ENCODE peak calls at places on chromosomes 13 and 19, in seven cellular contexts. E is HepG2, A is K562, T is GM12878, X is HCT116, R is H1, B is endothelial cell of umbilical vein. G is an unnamed sample.
A peak's percentile ranks its signal among the peaks of the same experiment; 100 is the strongest.

GRCh38 chr19:55080121-55080914 is 4.6 kb downstream of the EPS8L1 start:
- DNase-seq in E (peak; percentile 35), A (peak; percentile 97), T (no peak), X (peak; percentile 84), R (no peak), B (peak; percentile 47), G (peak; percentile 56)

GRCh38 chr19:55435020-55435419 is 8.1 kb downstream of the SHISA7 start:
- DNase-seq in E (no peak), A (no peak), T (no peak), X (no peak), R (no peak), B (no peak), G (no peak)

GRCh38 chr19:42255766-42256750 is 1.1 kb upstream of the ERF start:
- DNase-seq in E (no peak), A (no peak), T (no peak), X (no peak), R (no peak), B (peak; percentile 63), G (peak; percentile 66)

GRCh38 chr13:106649495-106649894 is 81.6 kb upstream of the ARGLU1 start:
- DNase-seq in E (no peak), A (no peak), T (no peak), X (no peak), R (no peak), B (no peak), G (no peak)

GRCh38 chr13:50990540-50991506 is 81.2 kb downstream of the RNASEH2B start:
- DNase-seq in E (no peak), A (no peak), T (no peak), X (no peak), R (no peak), B (peak; percentile 30), G (no peak)

GRCh38 chr13:36428083-36428482 is 4.2 kb upstream of the CCNA1 start:
- DNase-seq in E (no peak), A (no peak), T (no peak), X (no peak), R (no peak), B (no peak), G (no peak)

GRCh38 chr13:20395061-20395916 is 130.4 kb downstream of the CRYL1 start:
- DNase-seq in E (no peak), A (no peak), T (no peak), X (no peak), R (no peak), B (no peak), G (no peak)

GRCh38 chr19:37362733-37363132 is 8.2 kb upstream of the ZNF527 start:
- DNase-seq in E (peak; percentile 42), A (peak; percentile 17), T (no peak), X (no peak), R (peak; percentile 66), B (peak; percentile 12), G (no peak)

GRCh38 chr19:1026189-1027019 is at the start of gene CNN2:
- DNase-seq in E (peak; percentile 64), A (peak; percentile 78), T (no peak), X (no peak), R (no peak), B (peak; percentile 80), G (no peak)

GRCh38 chr19:18008814-18009213 is 844 bp downstream of the ARRDC2 start:
- DNase-seq in E (no peak), A (no peak), T (no peak), X (no peak), R (no peak), B (no peak), G (no peak)

GRCh38 chr13:50451609-50452008 is 391.9 kb downstream of the DLEU7 start:
- DNase-seq in E (no peak), A (no peak), T (no peak), X (no peak), R (no peak), B (no peak), G (no peak)

GRCh38 chr13:72424059-72424458 is 303.4 kb downstream of the MZT1 start:
- DNase-seq in E (no peak), A (no peak), T (no peak), X (no peak), R (no peak), B (no peak), G (no peak)

GRCh38 chr19:23817519-23817918 is 58.8 kb upstream of the ZNF681 start:
- DNase-seq in E (peak; percentile 22), A (peak; percentile 22), T (no peak), X (peak; percentile 4), R (no peak), B (no peak), G (no peak)

GRCh38 chr19:38252385-38252784 is 3.8 kb downstream of the PPP1R14A start:
- DNase-seq in E (no peak), A (no peak), T (no peak), X (no peak), R (no peak), B (no peak), G (no peak)

GRCh38 chr13:48876289-48876688 is 99.4 kb upstream of the FNDC3A start:
- DNase-seq in E (no peak), A (no peak), T (no peak), X (no peak), R (no peak), B (peak; percentile 48), G (no peak)

GRCh38 chr13:24505756-24506155 is 6.8 kb downstream of the PARP4 start:
- DNase-seq in E (no peak), A (no peak), T (no peak), X (no peak), R (no peak), B (no peak), G (no peak)

GRCh38 chr13:34419025-34419424 is 523.0 kb upstream of the NBEA start:
- DNase-seq in E (no peak), A (no peak), T (no peak), X (no peak), R (no peak), B (no peak), G (no peak)

GRCh38 chr19:31501427-31502195 is 152.4 kb upstream of the TSHZ3 start:
- DNase-seq in E (no peak), A (no peak), T (no peak), X (no peak), R (no peak), B (no peak), G (no peak)

DNA sequence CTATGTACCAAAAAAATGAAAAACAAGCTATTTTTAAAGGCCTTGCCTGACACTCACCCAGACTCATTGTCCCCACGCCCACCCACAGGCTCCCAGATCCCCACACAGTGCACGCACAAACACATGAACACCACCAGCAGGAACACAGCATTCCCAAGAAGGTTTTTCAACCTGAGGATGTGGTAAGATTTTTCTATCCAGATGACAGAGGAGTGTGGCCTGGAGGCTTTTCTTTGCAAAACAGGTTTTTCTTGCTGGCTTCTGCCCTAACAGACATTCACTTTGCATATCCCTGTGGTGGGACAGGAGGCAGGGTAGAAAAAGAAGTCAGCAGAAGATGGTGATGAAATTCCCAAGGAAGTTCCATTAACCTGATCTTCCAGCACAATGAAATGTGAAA is 97.8 kb downstream of the KLF12 start:
- DNase-seq in E (no peak), A (no peak), T (no peak), X (no peak), R (peak; percentile 27), B (no peak), G (no peak)
- TF ChIP-seq POLR2AphosphoS5 in E (no peak), A (no peak), T (no peak), X (no peak), R (no peak), B (no peak), G (no peak)

DNA sequence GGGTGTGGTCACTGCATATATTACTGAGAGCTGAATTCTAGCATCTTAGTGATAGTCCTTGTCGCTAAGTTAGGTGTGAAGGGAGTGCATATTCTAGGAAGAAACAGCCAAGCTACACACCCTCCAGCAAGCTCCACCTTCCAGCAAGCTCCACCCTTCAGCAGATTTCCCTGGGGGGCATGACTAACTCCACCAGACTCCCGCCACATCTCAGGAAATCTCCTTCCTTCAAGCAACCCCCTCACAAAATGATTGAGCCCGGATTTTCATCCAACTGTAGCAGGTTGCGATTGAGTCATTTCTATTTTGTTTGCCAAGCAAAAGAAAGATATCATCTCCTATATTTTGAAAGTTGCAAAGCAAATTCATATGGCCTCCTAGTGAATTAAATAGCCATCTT is 162.1 kb upstream of the TMTC4 start:
- DNase-seq in E (no peak), A (no peak), T (no peak), X (no peak), R (no peak), B (peak; percentile 17), G (no peak)
- H3K9ac ChIP-seq in E (no peak overlapping the region), A (no peak overlapping the region), T (no peak overlapping the region), X (no peak overlapping the region), R (no peak overlapping the region), B (no peak overlapping the region), G (no peak overlapping the region)

DNA sequence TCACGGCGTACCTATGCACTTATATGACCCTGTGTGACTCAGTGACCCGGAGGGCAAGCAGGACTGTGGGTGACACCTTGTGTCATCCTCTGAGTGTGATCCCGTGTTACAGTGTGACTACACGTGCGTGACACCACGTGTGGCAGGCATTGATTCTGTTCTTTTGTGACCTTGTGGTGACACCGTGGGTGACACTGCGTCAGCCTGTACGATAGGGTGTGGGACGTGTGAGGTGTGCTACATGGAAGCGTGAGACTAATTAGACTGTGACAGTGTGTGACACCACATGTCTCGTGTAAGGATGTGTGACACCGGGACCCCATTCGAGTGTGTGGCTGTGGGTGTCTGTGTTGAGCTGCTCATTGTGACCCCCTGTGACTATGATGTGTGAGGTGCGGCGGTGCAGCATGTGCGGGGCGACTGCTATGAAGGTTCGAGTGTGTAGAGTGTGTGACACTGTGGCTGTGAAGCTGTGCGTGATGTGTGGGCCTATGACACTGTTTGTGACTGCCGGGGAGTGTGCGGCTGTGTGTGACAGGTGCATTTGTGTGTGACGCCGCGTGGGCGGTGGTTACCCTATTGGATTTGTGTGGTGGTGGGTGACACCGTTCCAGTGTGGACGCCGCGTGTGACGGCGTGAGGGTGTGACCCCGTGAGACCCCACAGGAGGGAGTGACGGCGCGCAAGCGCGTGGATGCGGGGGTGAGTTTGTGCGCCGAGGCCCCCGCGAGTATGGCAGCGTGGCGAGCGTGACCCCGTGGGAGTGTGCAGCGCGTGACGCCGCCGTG is at the start of gene SPTBN4:
- DNase-seq in E (no peak), A (no peak), T (peak; percentile 40), X (no peak), R (no peak), B (no peak), G (no peak)
- TF ChIP-seq EZH2 in E (peak; percentile 83), A (no peak), T (no peak), X (no peak), R (no peak), B (peak; percentile 70), G (no peak)

GRCh38 chr19:45781282-45782161 is 768 bp downstream of the DMPK start:
- DNase-seq in E (no peak), A (no peak), T (no peak), X (no peak), R (no peak), B (no peak), G (no peak)
- TF ChIP-seq POLR2AphosphoS5 in E (no peak), A (no peak), T (no peak), X (no peak), R (no peak), B (no peak), G (no peak)

G was measured in SK-N-MC.